ENCODE peak calls at places on chromosomes 5 and 9, in seven cellular contexts. One of them, this sample, is unnamed.

GRCh38 chr5:73757421-73757820 is 131.4 kb downstream of the ARHGEF28 start:
- DNase-seq in Peyer's patch: no peak
- DNase-seq in endodermal cell: no peak
- DNase-seq in left colon: no peak
- DNase-seq in ovary: no peak
- DNase-seq in RWPE1: no peak
- DNase-seq in C1 segment of cervical spinal cord: no peak
- DNase-seq in this sample: no peak

GRCh38 chr9:101354143-101354764 is 30.6 kb downstream of the BAAT start:
- DNase-seq in endodermal cell: no peak
- DNase-seq in Peyer's patch: no peak
- DNase-seq in left colon: peak
- DNase-seq in C1 segment of cervical spinal cord: no peak
- DNase-seq in RWPE1: no peak
- DNase-seq in ovary: no peak
- DNase-seq in this sample: no peak

GRCh38 chr5:17248999-17249634 is 31.7 kb downstream of the BASP1 start:
- DNase-seq in endodermal cell: no peak
- DNase-seq in C1 segment of cervical spinal cord: no peak
- DNase-seq in left colon: no peak
- DNase-seq in Peyer's patch: no peak
- DNase-seq in RWPE1: peak
- DNase-seq in ovary: no peak
- DNase-seq in this sample: no peak

GRCh38 chr5:181203842-181204560 is 995 bp downstream of the TRIM7 start:
- DNase-seq in RWPE1: peak
- DNase-seq in Peyer's patch: no peak
- DNase-seq in ovary: no peak
- DNase-seq in left colon: peak
- DNase-seq in endodermal cell: peak
- DNase-seq in C1 segment of cervical spinal cord: no peak
- DNase-seq in this sample: no peak

GRCh38 chr5:150615141-150615699 is 25.2 kb upstream of the SYNPO start:
- DNase-seq in endodermal cell: no peak
- DNase-seq in ovary: peak
- DNase-seq in C1 segment of cervical spinal cord: no peak
- DNase-seq in RWPE1: no peak
- DNase-seq in Peyer's patch: no peak
- DNase-seq in left colon: no peak
- DNase-seq in this sample: peak

GRCh38 chr9:37239224-37239859 is 119.0 kb downstream of the ZCCHC7 start:
- DNase-seq in RWPE1: no peak
- DNase-seq in Peyer's patch: no peak
- DNase-seq in left colon: no peak
- DNase-seq in endodermal cell: no peak
- DNase-seq in C1 segment of cervical spinal cord: no peak
- DNase-seq in ovary: no peak
- DNase-seq in this sample: no peak

GRCh38 chr9:95808001-95808400 is 67.5 kb upstream of the ERCC6L2 start:
- DNase-seq in RWPE1: no peak
- DNase-seq in ovary: no peak
- DNase-seq in endodermal cell: no peak
- DNase-seq in left colon: no peak
- DNase-seq in Peyer's patch: no peak
- DNase-seq in C1 segment of cervical spinal cord: no peak
- DNase-seq in this sample: no peak

GRCh38 chr5:132213666-132214065 is 14.0 kb downstream of the P4HA2 start:
- DNase-seq in Peyer's patch: no peak
- DNase-seq in ovary: no peak
- DNase-seq in endodermal cell: no peak
- DNase-seq in left colon: no peak
- DNase-seq in C1 segment of cervical spinal cord: no peak
- DNase-seq in RWPE1: no peak
- DNase-seq in this sample: no peak

GRCh38 chr9:137067860-137068538 is 2.4 kb downstream of the SAPCD2 start:
- DNase-seq in left colon: peak
- DNase-seq in endodermal cell: peak
- DNase-seq in Peyer's patch: peak
- DNase-seq in ovary: peak
- DNase-seq in RWPE1: peak
- DNase-seq in C1 segment of cervical spinal cord: peak
- DNase-seq in this sample: peak

GRCh38 chr5:65086234-65086886 is 317.6 kb downstream of the CWC27 start:
- DNase-seq in endodermal cell: no peak
- DNase-seq in C1 segment of cervical spinal cord: no peak
- DNase-seq in RWPE1: peak
- DNase-seq in Peyer's patch: no peak
- DNase-seq in left colon: no peak
- DNase-seq in ovary: no peak
- DNase-seq in this sample: no peak

GRCh38 chr5:57368010-57368409 is 114.6 kb downstream of the ACTBL2 start:
- DNase-seq in endodermal cell: no peak
- DNase-seq in Peyer's patch: no peak
- DNase-seq in left colon: no peak
- DNase-seq in ovary: no peak
- DNase-seq in RWPE1: no peak
- DNase-seq in C1 segment of cervical spinal cord: no peak
- DNase-seq in this sample: no peak

GRCh38 chr5:170104299-170104698 is 1.4 kb upstream of the FOXI1 start:
- DNase-seq in ovary: no peak
- DNase-seq in Peyer's patch: no peak
- DNase-seq in C1 segment of cervical spinal cord: no peak
- DNase-seq in RWPE1: no peak
- DNase-seq in endodermal cell: peak
- DNase-seq in left colon: no peak
- DNase-seq in this sample: no peak